ENCODE peak calls at places on chromosomes 12 and 14, in ten cellular contexts. J, P, T, V, N, R, E, I, D and H are unnamed samples.

GRCh38 chr14:22781606-22782000 is 15.1 kb downstream of the OXA1L start:
- DNase-seq in J (no peak), P (no peak), T (no peak), V (no peak), N (no peak), R (no peak), E (no peak), I (no peak), D (no peak), H (no peak)

GRCh38 chr12:27964123-27964522 is 8.4 kb downstream of the PTHLH start:
- DNase-seq in J (no peak), P (no peak), T (no peak), V (no peak), N (no peak), R (no peak), E (no peak), I (no peak), D (no peak), H (no peak)

GRCh38 chr12:130423991-130424857 is 86.5 kb downstream of the PIWIL1 start:
- DNase-seq in J (no peak), P (no peak), T (no peak), V (no peak), N (no peak), R (no peak), E (no peak), I (no peak), D (no peak), H (no peak)

GRCh38 chr12:47391566-47391965 is 311.8 kb upstream of the AMIGO2 start:
- DNase-seq in J (no peak), P (peak; percentile 43), T (no peak), V (no peak), N (peak; percentile 78), R (no peak), E (no peak), I (no peak), D (no peak), H (no peak)

GRCh38 chr14:56648508-56649301 is 69.1 kb downstream of the TMEM260 start:
- DNase-seq in J (no peak), P (no peak), T (no peak), V (peak; percentile 95), N (no peak), R (no peak), E (no peak), I (no peak), D (no peak), H (no peak)

GRCh38 chr14:77882098-77882497 is 82.2 kb downstream of the ADCK1 start:
- DNase-seq in J (no peak), P (no peak), T (no peak), V (no peak), N (no peak), R (peak; percentile 32), E (no peak), I (peak; percentile 39), D (no peak), H (peak; percentile 19)

GRCh38 chr12:30047499-30048262 is 263.9 kb upstream of the TMTC1 start:
- DNase-seq in J (no peak), P (no peak), T (no peak), V (no peak), N (no peak), R (no peak), E (no peak), I (no peak), D (no peak), H (no peak)

GRCh38 chr14:75906680-75907280 is 75.0 kb downstream of the TGFB3 start:
- DNase-seq in J (peak; percentile 29), P (peak; percentile 13), T (peak; percentile 58), V (peak; percentile 59), N (peak; percentile 44), R (peak; percentile 61), E (peak; percentile 27), I (peak; percentile 83), D (peak; percentile 9), H (peak; percentile 67)

GRCh38 chr14:96038920-96039632 is at the start of gene C14orf132:
- DNase-seq in J (no peak), P (peak; percentile 28), T (peak; percentile 83), V (no peak), N (peak; percentile 16), R (peak; percentile 66), E (peak; percentile 58), I (peak; percentile 78), D (peak; percentile 41), H (peak; percentile 50)

GRCh38 chr14:68210729-68211299 is 391.2 kb downstream of the RAD51B start:
- DNase-seq in J (no peak), P (no peak), T (peak; percentile 76), V (no peak), N (peak; percentile 87), R (no peak), E (peak; percentile 6), I (peak; percentile 25), D (peak; percentile 82), H (peak; percentile 26)

GRCh38 chr14:74985806-74986205 is 16.9 kb upstream of the EIF2B2 start:
- DNase-seq in J (no peak), P (no peak), T (no peak), V (no peak), N (no peak), R (no peak), E (no peak), I (no peak), D (no peak), H (no peak)

GRCh38 chr14:50231475-50232275 is at the start of gene SOS2:
- DNase-seq in J (peak; percentile 86), P (peak; percentile 75), T (peak; percentile 90), V (peak; percentile 91), N (peak; percentile 81), R (peak; percentile 91), E (peak; percentile 68), I (peak; percentile 96), D (peak; percentile 91), H (peak; percentile 84)

GRCh38 chr12:7583471-7583870 is 79.9 kb upstream of the CD163 start:
- DNase-seq in J (no peak), P (no peak), T (no peak), V (no peak), N (no peak), R (no peak), E (no peak), I (no peak), D (no peak), H (no peak)

GRCh38 chr14:75542585-75543091 is 20.4 kb downstream of the BATF start:
- DNase-seq in J (no peak), P (peak; percentile 49), T (peak; percentile 84), V (no peak), N (peak; percentile 91), R (peak; percentile 17), E (peak; percentile 68), I (peak; percentile 68), D (peak; percentile 69), H (peak; percentile 46)

GRCh38 chr14:50447491-50447890 is 50.8 kb upstream of the CDKL1 start:
- DNase-seq in J (no peak), P (no peak), T (no peak), V (no peak), N (no peak), R (no peak), E (no peak), I (no peak), D (no peak), H (no peak)

GRCh38 chr14:26415618-26416123 is 182.2 kb downstream of the NOVA1 start:
- DNase-seq in J (no peak), P (no peak), T (no peak), V (no peak), N (no peak), R (no peak), E (no peak), I (no peak), D (no peak), H (no peak)

GRCh38 chr12:26748741-26749431 is 84.1 kb downstream of the ITPR2 start:
- DNase-seq in J (no peak), P (no peak), T (no peak), V (no peak), N (peak; percentile 24), R (no peak), E (no peak), I (no peak), D (peak; percentile 71), H (no peak)

GRCh38 chr14:36718216-36718615 is 56.6 kb downstream of the PAX9 start:
- DNase-seq in J (no peak), P (no peak), T (no peak), V (no peak), N (no peak), R (no peak), E (no peak), I (no peak), D (no peak), H (no peak)

GRCh38 chr12:49921936-49922335 is 18.2 kb upstream of the FAIM2 start:
- DNase-seq in J (no peak), P (no peak), T (no peak), V (no peak), N (no peak), R (no peak), E (no peak), I (no peak), D (no peak), H (no peak)

GRCh38 chr14:57831981-57832380 is 33.9 kb downstream of the SLC35F4 start:
- DNase-seq in J (no peak), P (no peak), T (no peak), V (peak; percentile 12), N (no peak), R (no peak), E (no peak), I (peak; percentile 18), D (no peak), H (no peak)

GRCh38 chr14:33393895-33394405 is 455.3 kb downstream of the NPAS3 start:
- DNase-seq in J (no peak), P (no peak), T (no peak), V (no peak), N (no peak), R (no peak), E (no peak), I (no peak), D (no peak), H (no peak)

GRCh38 chr12:18383203-18383602 is 121.9 kb downstream of the PIK3C2G start:
- DNase-seq in J (no peak), P (no peak), T (no peak), V (peak; percentile 15), N (no peak), R (no peak), E (no peak), I (peak; percentile 46), D (no peak), H (peak; percentile 27)

GRCh38 chr14:50318031-50318626 is 6.0 kb downstream of the DMAC2L start:
- DNase-seq in J (no peak), P (no peak), T (no peak), V (no peak), N (no peak), R (no peak), E (no peak), I (peak; percentile 38), D (no peak), H (no peak)

GRCh38 chr14:29799718-29800117 is 127.9 kb downstream of the PRKD1 start:
- DNase-seq in J (no peak), P (no peak), T (no peak), V (no peak), N (no peak), R (no peak), E (no peak), I (no peak), D (no peak), H (no peak)

GRCh38 chr14:67332468-67332867 is 27.1 kb downstream of the ATP6V1D start:
- DNase-seq in J (no peak), P (no peak), T (no peak), V (no peak), N (no peak), R (no peak), E (no peak), I (no peak), D (no peak), H (no peak)

GRCh38 chr12:93039062-93039461 is 110.0 kb upstream of the EEA1 start:
- DNase-seq in J (no peak), P (no peak), T (no peak), V (no peak), N (no peak), R (no peak), E (no peak), I (no peak), D (no peak), H (no peak)

GRCh38 chr12:12387521-12387920 is 30.6 kb downstream of the BORCS5 start:
- DNase-seq in J (no peak), P (no peak), T (no peak), V (no peak), N (peak; percentile 49), R (no peak), E (no peak), I (no peak), D (no peak), H (no peak)